ENCODE peak calls at places on chromosomes 12 and 14, in four cellular contexts. A, P, Z and L are unnamed samples.

GRCh38 chr12:89672589-89672979 is 36.1 kb downstream of the ATP2B1 start:
- DNase-seq in A (no peak), P (no peak), Z (no peak), L (no peak)

GRCh38 chr12:128690641-128691040 is 133.1 kb downstream of the SLC15A4 start:
- DNase-seq in A (no peak), P (no peak), Z (no peak), L (no peak)

GRCh38 chr12:130925616-130926015 is 28.1 kb upstream of the ADGRD1 start:
- DNase-seq in A (peak; percentile 35), P (no peak), Z (no peak), L (no peak)

GRCh38 chr12:1925125-1925963 is 6.9 kb upstream of the CACNA2D4 start:
- DNase-seq in A (no peak), P (peak; percentile 1), Z (peak; percentile 14), L (peak; percentile 13)

GRCh38 chr14:21042918-21043317 is 756 bp downstream of the RNASE7 start:
- DNase-seq in A (no peak), P (no peak), Z (no peak), L (no peak)

GRCh38 chr12:75754141-75754540 is 242.7 kb upstream of the KRR1 start:
- DNase-seq in A (no peak), P (no peak), Z (no peak), L (no peak)

GRCh38 chr14:45287609-45288008 is 34.6 kb upstream of the MIS18BP1 start:
- DNase-seq in A (no peak), P (no peak), Z (no peak), L (no peak)

GRCh38 chr12:16603265-16603915 is 2.6 kb downstream of the LMO3 start:
- DNase-seq in A (no peak), P (no peak), Z (no peak), L (no peak)

GRCh38 chr12:46214668-46215429 is 54.0 kb downstream of the SLC38A1 start:
- DNase-seq in A (peak; percentile 36), P (no peak), Z (no peak), L (peak; percentile 27)

DNA sequence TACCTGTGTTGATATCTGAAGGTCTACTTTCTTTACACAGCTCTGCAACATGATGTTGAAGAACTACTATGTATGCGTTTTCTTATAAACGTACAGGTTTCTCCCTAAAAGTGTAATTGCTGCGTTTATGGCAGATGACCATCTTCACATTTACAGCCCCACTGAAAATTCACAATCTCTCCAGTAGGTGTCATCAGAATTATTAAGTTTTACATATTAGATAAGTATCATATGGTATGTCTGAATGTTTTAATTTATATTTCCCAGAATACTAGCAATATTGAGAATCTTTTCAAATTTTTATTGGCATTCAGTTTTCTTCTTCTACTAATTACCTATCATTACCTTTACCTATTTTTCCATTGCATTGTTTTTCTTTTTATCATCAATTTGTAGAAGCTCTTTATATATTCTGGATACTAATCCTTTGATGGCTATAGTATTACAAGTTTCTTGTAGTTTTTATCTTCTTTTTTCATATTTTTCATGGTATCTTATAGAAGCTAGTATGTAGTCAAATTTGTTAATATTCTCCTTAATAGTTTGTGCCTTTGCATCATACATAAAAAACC is 123.5 kb downstream of the CAPZA3 start:
- DNase-seq in A (peak; percentile 38), P (peak; percentile 21), Z (no peak), L (no peak)
- TF ChIP-seq CTCF in A (peak; percentile 43), P (peak; percentile 51), Z (peak; percentile 60), L (peak; percentile 74)

GRCh38 chr12:53062011-53062961 is 12.4 kb downstream of the TNS2 start:
- DNase-seq in A (no peak), P (no peak), Z (no peak), L (peak; percentile 18)
- TF ChIP-seq CTCF in A (no peak), P (no peak), Z (no peak), L (no peak)

GRCh38 chr14:95679995-95680735 is 6.1 kb upstream of the TCL1B start:
- DNase-seq in A (no peak), P (peak; percentile 51), Z (no peak), L (no peak)
- TF ChIP-seq CTCF in A (no peak), P (peak; percentile 37), Z (no peak), L (no peak)

GRCh38 chr12:121917950-121918678 is at the start of gene CFAP251:
- DNase-seq in A (peak; percentile 58), P (peak; percentile 89), Z (peak; percentile 100), L (peak; percentile 98)
- TF ChIP-seq CTCF in A (peak; percentile 55), P (peak; percentile 47), Z (peak; percentile 70), L (peak; percentile 59)

GRCh38 chr12:6074979-6075585 is 49.4 kb downstream of the VWF start:
- DNase-seq in A (no peak), P (no peak), Z (peak; percentile 69), L (peak; percentile 46)
- TF ChIP-seq CTCF in A (no peak), P (no peak), Z (no peak), L (no peak)

DNA sequence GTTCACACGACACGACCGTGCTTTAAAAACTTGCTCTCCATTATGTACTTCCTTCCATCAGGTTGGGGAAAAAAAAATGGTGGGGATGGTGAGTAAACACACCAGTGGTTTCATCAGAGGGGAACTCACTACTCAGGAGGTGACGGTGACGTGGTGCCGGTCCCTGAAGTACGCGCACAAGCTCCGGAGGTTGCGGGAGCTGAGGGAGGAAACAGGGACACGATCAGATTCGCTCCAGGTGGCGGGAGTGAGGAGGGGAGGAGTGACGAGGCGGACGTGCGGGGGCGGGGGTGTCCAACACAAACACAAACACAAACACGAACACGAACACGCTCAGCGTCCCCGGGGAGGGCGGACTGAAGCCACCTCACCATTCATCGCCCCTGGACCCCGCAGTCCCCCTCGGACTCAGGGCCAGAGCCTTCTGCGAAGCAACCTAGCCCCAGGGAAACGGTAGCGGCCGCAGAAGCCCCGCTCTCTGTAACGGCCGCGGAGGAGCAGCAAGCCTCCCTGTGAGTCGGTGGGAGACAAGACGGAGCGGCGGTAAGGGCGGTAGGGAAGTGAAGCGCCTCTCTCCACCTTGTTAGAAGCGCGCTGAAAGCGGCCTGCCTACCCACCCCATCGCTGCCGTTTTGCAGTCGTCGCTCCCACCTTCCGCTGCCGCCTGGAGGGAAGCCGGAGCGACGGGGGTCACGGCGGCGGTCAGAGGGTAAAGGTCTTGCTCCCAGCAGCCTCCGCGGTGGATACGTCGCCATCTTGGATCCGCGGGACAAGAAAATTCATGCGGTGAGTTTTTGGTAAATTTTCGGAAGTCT is at the start of gene CNOT2:
- DNase-seq in A (peak; percentile 93), P (peak; percentile 93), Z (peak; percentile 93), L (peak; percentile 92)
- TF ChIP-seq CTCF in A (no peak), P (peak; percentile 4), Z (no peak), L (no peak)

GRCh38 chr14:88550078-88550477 is 4.7 kb downstream of the PTPN21 start:
- DNase-seq in A (no peak), P (no peak), Z (no peak), L (no peak)

GRCh38 chr14:88552859-88553258 is 1.9 kb downstream of the PTPN21 start:
- DNase-seq in A (no peak), P (no peak), Z (no peak), L (no peak)

GRCh38 chr14:88551936-88552565 is 2.8 kb downstream of the PTPN21 start:
- DNase-seq in A (peak; percentile 19), P (no peak), Z (no peak), L (no peak)

GRCh38 chr14:88553886-88554457 is 835 bp downstream of the PTPN21 start:
- DNase-seq in A (peak; percentile 8), P (no peak), Z (no peak), L (no peak)

GRCh38 chr14:88551094-88551870 is 3.5 kb downstream of the PTPN21 start:
- DNase-seq in A (peak; percentile 82), P (peak; percentile 85), Z (peak; percentile 81), L (peak; percentile 91)
- TF ChIP-seq CTCF in A (peak; percentile 40), P (peak; percentile 28), Z (peak; percentile 39), L (no peak)